ENCODE peak calls at places on chromosome 14, in seven cellular contexts. One of them, this sample, is unnamed.
A peak's percentile ranks its signal among the peaks of the same experiment; 100 is the strongest.

GRCh38 chr14:105126970-105127307 is 41.6 kb downstream of the JAG2 start:
- DNase-seq in hypothalamus: no peak
- DNase-seq in NCI-H1105: no peak
- DNase-seq in activated CD4-positive, alpha-beta T cell treated with anti-CD3 and anti-CD28 coated beads, Interleukin-2, amount 10 ng/mL, durations not matched to agents 7 days and 5 days: no peak
- DNase-seq in lower leg skin: peak; percentile 76
- DNase-seq in NCI-H446: no peak
- DNase-seq in naive thymus-derived CD8-positive, alpha-beta T cell: no peak
- DNase-seq in this sample: no peak

GRCh38 chr14:104799239-104799599 is 1.7 kb upstream of the ZBTB42 start:
- DNase-seq in hypothalamus: no peak
- DNase-seq in NCI-H1105: no peak
- DNase-seq in activated CD4-positive, alpha-beta T cell treated with anti-CD3 and anti-CD28 coated beads, Interleukin-2, amount 10 ng/mL, durations not matched to agents 7 days and 5 days: no peak
- DNase-seq in lower leg skin: no peak
- DNase-seq in NCI-H446: no peak
- DNase-seq in naive thymus-derived CD8-positive, alpha-beta T cell: no peak
- DNase-seq in this sample: no peak

GRCh38 chr14:22407033-22407432 is 182.0 kb downstream of the DAD1 start:
- DNase-seq in hypothalamus: no peak
- DNase-seq in NCI-H1105: no peak
- DNase-seq in activated CD4-positive, alpha-beta T cell treated with anti-CD3 and anti-CD28 coated beads, Interleukin-2, amount 10 ng/mL, durations not matched to agents 7 days and 5 days: no peak
- DNase-seq in lower leg skin: no peak
- DNase-seq in NCI-H446: no peak
- DNase-seq in naive thymus-derived CD8-positive, alpha-beta T cell: no peak
- DNase-seq in this sample: no peak

GRCh38 chr14:23588884-23589598 is 10.5 kb upstream of the JPH4 start:
- DNase-seq in hypothalamus: peak; percentile 51
- DNase-seq in NCI-H1105: peak; percentile 77
- DNase-seq in activated CD4-positive, alpha-beta T cell treated with anti-CD3 and anti-CD28 coated beads, Interleukin-2, amount 10 ng/mL, durations not matched to agents 7 days and 5 days: peak; percentile 80
- DNase-seq in lower leg skin: peak; percentile 96
- DNase-seq in NCI-H446: peak; percentile 79
- DNase-seq in naive thymus-derived CD8-positive, alpha-beta T cell: peak; percentile 83
- DNase-seq in this sample: peak; percentile 92

GRCh38 chr14:30621354-30621953 is 665 bp upstream of the SCFD1 start:
- DNase-seq in hypothalamus: no peak
- DNase-seq in NCI-H1105: no peak
- DNase-seq in activated CD4-positive, alpha-beta T cell treated with anti-CD3 and anti-CD28 coated beads, Interleukin-2, amount 10 ng/mL, durations not matched to agents 7 days and 5 days: peak; percentile 16
- DNase-seq in lower leg skin: peak; percentile 77
- DNase-seq in NCI-H446: no peak
- DNase-seq in naive thymus-derived CD8-positive, alpha-beta T cell: no peak
- DNase-seq in this sample: peak; percentile 75

GRCh38 chr14:75689012-75689411 is 28.0 kb downstream of the TTLL5 start:
- DNase-seq in hypothalamus: no peak
- DNase-seq in NCI-H1105: no peak
- DNase-seq in activated CD4-positive, alpha-beta T cell treated with anti-CD3 and anti-CD28 coated beads, Interleukin-2, amount 10 ng/mL, durations not matched to agents 7 days and 5 days: no peak
- DNase-seq in lower leg skin: no peak
- DNase-seq in NCI-H446: no peak
- DNase-seq in naive thymus-derived CD8-positive, alpha-beta T cell: no peak
- DNase-seq in this sample: no peak

GRCh38 chr14:99884834-99885648 is 91.8 kb downstream of the EML1 start:
- DNase-seq in hypothalamus: no peak
- DNase-seq in NCI-H1105: peak; percentile 5
- DNase-seq in activated CD4-positive, alpha-beta T cell treated with anti-CD3 and anti-CD28 coated beads, Interleukin-2, amount 10 ng/mL, durations not matched to agents 7 days and 5 days: peak; percentile 49
- DNase-seq in lower leg skin: no peak
- DNase-seq in NCI-H446: peak; percentile 57
- DNase-seq in naive thymus-derived CD8-positive, alpha-beta T cell: no peak
- DNase-seq in this sample: peak; percentile 59

GRCh38 chr14:101862711-101863110 is 101.2 kb downstream of the PPP2R5C start:
- DNase-seq in hypothalamus: no peak
- DNase-seq in NCI-H1105: no peak
- DNase-seq in activated CD4-positive, alpha-beta T cell treated with anti-CD3 and anti-CD28 coated beads, Interleukin-2, amount 10 ng/mL, durations not matched to agents 7 days and 5 days: no peak
- DNase-seq in lower leg skin: no peak
- DNase-seq in NCI-H446: no peak
- DNase-seq in naive thymus-derived CD8-positive, alpha-beta T cell: no peak
- DNase-seq in this sample: no peak

GRCh38 chr14:97010491-97011160 is 213.4 kb downstream of the VRK1 start:
- DNase-seq in hypothalamus: no peak
- DNase-seq in NCI-H1105: no peak
- DNase-seq in activated CD4-positive, alpha-beta T cell treated with anti-CD3 and anti-CD28 coated beads, Interleukin-2, amount 10 ng/mL, durations not matched to agents 7 days and 5 days: no peak
- DNase-seq in lower leg skin: no peak
- DNase-seq in NCI-H446: no peak
- DNase-seq in naive thymus-derived CD8-positive, alpha-beta T cell: no peak
- DNase-seq in this sample: no peak

GRCh38 chr14:99478133-99478532 is 2.5 kb downstream of the SETD3 start:
- DNase-seq in hypothalamus: no peak
- DNase-seq in NCI-H1105: no peak
- DNase-seq in activated CD4-positive, alpha-beta T cell treated with anti-CD3 and anti-CD28 coated beads, Interleukin-2, amount 10 ng/mL, durations not matched to agents 7 days and 5 days: no peak
- DNase-seq in lower leg skin: no peak
- DNase-seq in NCI-H446: no peak
- DNase-seq in naive thymus-derived CD8-positive, alpha-beta T cell: no peak
- DNase-seq in this sample: no peak

This sample was measured in mesendoderm.